ENCODE peak calls at places on chromosome 5, in seven cellular contexts. J is fibroblast of lung, G is Caco-2, S is lung, X is kidney epithelial cell, P is BJ, M is ovary. K is an unnamed sample.
A peak's percentile ranks its signal among the peaks of the same experiment; 100 is the strongest.

GRCh38 chr5:51465165-51465564 is 81.9 kb downstream of the ISL1 start:
- DNase-seq in J (no peak), G (no peak), S (no peak), X (no peak), P (no peak), M (no peak), K (peak; percentile 3)

GRCh38 chr5:36238896-36239295 is 2.8 kb downstream of the NADK2 start:
- DNase-seq in J (no peak), G (no peak), S (no peak), X (no peak), P (no peak), M (no peak), K (no peak)

GRCh38 chr5:96113170-96113939 is 151.7 kb upstream of the ELL2 start:
- DNase-seq in J (no peak), G (no peak), S (no peak), X (no peak), P (no peak), M (no peak), K (peak; percentile 56)

GRCh38 chr5:173547579-173547978 is 68.9 kb downstream of the BOD1 start:
- DNase-seq in J (peak; percentile 26), G (no peak), S (no peak), X (peak; percentile 96), P (no peak), M (no peak), K (peak; percentile 23)

GRCh38 chr5:14671414-14671813 is 6.9 kb downstream of the OTULIN start:
- DNase-seq in J (peak; percentile 54), G (no peak), S (no peak), X (no peak), P (no peak), M (no peak), K (no peak)

GRCh38 chr5:55533806-55534435 is 843 bp downstream of the PLPP1 start:
- DNase-seq in J (peak; percentile 60), G (peak; percentile 69), S (peak; percentile 40), X (no peak), P (no peak), M (no peak), K (peak; percentile 65)

GRCh38 chr5:127757576-127757975 is 54.4 kb downstream of the CCDC192 start:
- DNase-seq in J (peak; percentile 66), G (peak; percentile 62), S (no peak), X (no peak), P (no peak), M (no peak), K (no peak)

GRCh38 chr5:135337064-135337463 is 62.0 kb downstream of the MACROH2A1 start:
- DNase-seq in J (no peak), G (no peak), S (no peak), X (no peak), P (no peak), M (no peak), K (no peak)

GRCh38 chr5:124206540-124206939 is 539.9 kb downstream of the ZNF608 start:
- DNase-seq in J (no peak), G (no peak), S (no peak), X (no peak), P (no peak), M (no peak), K (peak; percentile 2)

GRCh38 chr5:162274684-162275083 is 207.1 kb downstream of the GABRG2 start:
- DNase-seq in J (no peak), G (no peak), S (no peak), X (no peak), P (no peak), M (no peak), K (peak; percentile 54)

GRCh38 chr5:126384985-126385384 is 38.2 kb upstream of the GRAMD2B start:
- DNase-seq in J (peak; percentile 95), G (no peak), S (no peak), X (no peak), P (peak; percentile 77), M (no peak), K (no peak)

GRCh38 chr5:179867476-179867875 is 8.9 kb upstream of the MRNIP start:
- DNase-seq in J (no peak), G (no peak), S (no peak), X (no peak), P (no peak), M (no peak), K (no peak)

GRCh38 chr5:116951217-116951616 is 376.6 kb upstream of the SEMA6A start:
- DNase-seq in J (no peak), G (no peak), S (no peak), X (no peak), P (no peak), M (no peak), K (no peak)

GRCh38 chr5:40879163-40879942 is 29.9 kb upstream of the C7 start:
- DNase-seq in J (peak; percentile 11), G (no peak), S (no peak), X (no peak), P (peak; percentile 3), M (no peak), K (no peak)

GRCh38 chr5:120803282-120803681 is 339.2 kb downstream of the PRR16 start:
- DNase-seq in J (peak; percentile 31), G (no peak), S (no peak), X (no peak), P (no peak), M (no peak), K (no peak)

GRCh38 chr5:175814676-175815075 is 56.7 kb upstream of the CPLX2 start:
- DNase-seq in J (peak; percentile 78), G (no peak), S (no peak), X (no peak), P (peak; percentile 36), M (no peak), K (no peak)

GRCh38 chr5:10427978-10428377 is 13.7 kb upstream of the ROPN1L start:
- DNase-seq in J (no peak), G (no peak), S (no peak), X (no peak), P (no peak), M (no peak), K (no peak)

GRCh38 chr5:158054388-158055092 is 195.6 kb upstream of the CLINT1 start:
- DNase-seq in J (peak; percentile 88), G (no peak), S (no peak), X (no peak), P (no peak), M (no peak), K (no peak)

GRCh38 chr5:141877478-141878185 is 578 bp downstream of the PCDH1 start:
- DNase-seq in J (no peak), G (no peak), S (no peak), X (no peak), P (no peak), M (no peak), K (peak; percentile 41)
- H3K27me3 ChIP-seq in J (peaks cover 64% of the 10 kb centered on the region), G (peaks cover 5% of the 10 kb centered on the region), S (no peaks in the 10 kb centered on the region), X (peaks cover 72% of the 10 kb centered on the region), P (peaks cover 57% of the 10 kb centered on the region), M (peaks cover 2% of the 10 kb centered on the region), K (no peaks in the 10 kb centered on the region)

DNA sequence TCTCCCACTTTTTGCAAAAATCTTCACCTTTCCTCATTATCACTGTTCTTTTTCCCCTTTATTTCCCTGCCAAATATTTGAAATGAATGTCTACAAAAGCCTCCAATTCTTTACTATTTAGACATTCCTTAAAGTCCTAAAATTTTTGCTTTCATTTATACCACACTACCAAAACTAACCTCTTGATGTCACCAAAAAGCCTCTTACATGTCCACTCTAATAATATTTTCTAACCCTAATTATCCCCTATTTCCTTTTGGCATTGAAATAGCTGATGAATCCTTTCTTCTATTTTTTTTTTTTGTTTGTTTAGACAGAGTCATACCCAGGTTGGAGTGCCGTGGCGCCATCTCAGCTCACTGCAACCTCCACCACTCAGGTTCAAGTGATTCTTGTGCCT is 32.3 kb upstream of the NRG2 start:
- DNase-seq in J (peak; percentile 8), G (no peak), S (no peak), X (no peak), P (peak; percentile 4), M (no peak), K (peak; percentile 10)
- TF ChIP-seq CTCF in J (no peak), G (peak; percentile 25), S (no peak), X (peak; percentile 13), P (no peak), M (no peak), K (no peak)

DNA sequence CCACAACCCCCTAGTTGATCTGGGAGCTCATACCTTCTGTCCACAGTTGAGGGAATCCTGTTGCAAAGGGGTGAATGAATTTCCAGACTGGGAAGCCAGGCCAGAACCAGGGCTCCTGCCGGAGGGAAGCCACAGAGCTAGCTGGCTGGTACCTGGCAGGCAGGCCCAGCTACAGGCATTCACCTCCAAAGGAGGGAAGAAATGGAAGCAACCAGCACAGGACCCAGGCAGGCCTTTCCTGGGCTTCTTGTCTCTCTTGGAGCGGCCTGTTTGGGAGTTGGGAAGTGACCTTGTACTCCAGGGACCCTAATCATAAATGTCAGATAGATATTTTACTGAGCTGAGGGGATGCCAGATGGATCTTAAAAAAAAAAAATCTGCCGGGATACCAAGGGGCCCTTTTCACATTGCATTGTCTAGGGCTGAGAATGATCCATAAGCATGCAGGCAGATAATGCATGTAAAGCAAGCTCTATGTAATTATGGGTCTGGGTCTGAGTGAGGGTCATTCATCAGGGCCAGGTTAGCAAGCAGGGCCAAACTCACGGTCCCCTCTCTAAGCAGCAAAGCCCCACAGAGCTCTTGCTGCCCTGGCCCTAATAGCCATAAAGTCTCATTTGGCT is 8.4 kb downstream of the NR2F1 start:
- DNase-seq in J (no peak), G (no peak), S (no peak), X (no peak), P (no peak), M (no peak), K (no peak)
- H3K27me3 ChIP-seq in J (no peaks in the 10 kb centered on the region), G (no peaks in the 10 kb centered on the region), S (no peaks in the 10 kb centered on the region), X (no peaks in the 10 kb centered on the region), P (no peaks in the 10 kb centered on the region), M (no peaks in the 10 kb centered on the region), K (peaks cover 51% of the 10 kb centered on the region)

GRCh38 chr5:102536323-102536928 is 37.6 kb upstream of the SLCO6A1 start:
- DNase-seq in J (no peak), G (no peak), S (no peak), X (peak; percentile 12), P (peak; percentile 9), M (no peak), K (no peak)
- TF ChIP-seq CTCF in J (peak; percentile 5), G (peak; percentile 14), S (no peak), X (no peak), P (peak; percentile 33), M (no peak), K (no peak)

GRCh38 chr5:109878887-109879286 is 189.2 kb downstream of the MAN2A1 start:
- DNase-seq in J (no peak), G (no peak), S (no peak), X (no peak), P (no peak), M (no peak), K (no peak)

GRCh38 chr5:109874108-109874507 is 184.4 kb downstream of the MAN2A1 start:
- DNase-seq in J (no peak), G (no peak), S (no peak), X (no peak), P (no peak), M (no peak), K (no peak)

GRCh38 chr5:109877670-109878045 is 187.9 kb downstream of the MAN2A1 start:
- DNase-seq in J (peak; percentile 64), G (no peak), S (no peak), X (no peak), P (no peak), M (no peak), K (no peak)

GRCh38 chr5:109876030-109876726 is 186.5 kb downstream of the MAN2A1 start:
- DNase-seq in J (peak; percentile 40), G (no peak), S (no peak), X (no peak), P (no peak), M (no peak), K (no peak)

GRCh38 chr5:109876941-109877669 is 187.4 kb downstream of the MAN2A1 start:
- DNase-seq in J (peak; percentile 90), G (no peak), S (no peak), X (no peak), P (no peak), M (no peak), K (no peak)
- H3K27me3 ChIP-seq in J (no peaks in the 10 kb centered on the region), G (no peaks in the 10 kb centered on the region), S (no peaks in the 10 kb centered on the region), X (no peaks in the 10 kb centered on the region), P (no peaks in the 10 kb centered on the region), M (no peaks in the 10 kb centered on the region), K (no peaks in the 10 kb centered on the region)